ENCODE peak calls at places on chromosomes 3 and 15, in ten cellular contexts. Y, S, G, M, H, J, X, F, D and W are unnamed samples.

GRCh38 chr3:32109256-32109655 is 2.8 kb downstream of the GPD1L start:
- DNase-seq in X (no peak), D (peak), G (peak), F (peak), S (peak), H (no peak), M (no peak), Y (no peak), J (peak), W (no peak)

GRCh38 chr15:93917181-93917580 is 314.2 kb upstream of the MCTP2 start:
- DNase-seq in H (no peak), G (no peak), X (no peak), D (no peak), J (no peak), M (no peak), F (no peak), Y (no peak), S (no peak), W (no peak)

GRCh38 chr3:188712257-188712924 is 459.4 kb upstream of the TPRG1 start:
- DNase-seq in Y (no peak), X (peak), G (peak), H (no peak), S (no peak), F (no peak), D (no peak), M (no peak), J (peak), W (no peak)

GRCh38 chr3:8451696-8452095 is 49.9 kb upstream of the LMCD1 start:
- DNase-seq in Y (no peak), S (peak), D (no peak), X (no peak), G (no peak), J (peak), H (no peak), F (no peak), M (no peak), W (no peak)

GRCh38 chr3:127114337-127115070 is 78.4 kb upstream of the PRR23E start:
- DNase-seq in S (no peak), Y (no peak), M (no peak), H (no peak), G (no peak), D (peak), X (no peak), J (no peak), F (no peak), W (no peak)

GRCh38 chr3:100045696-100046095 is 68.6 kb downstream of the FILIP1L start:
- DNase-seq in Y (no peak), F (no peak), G (peak), H (no peak), S (peak), D (peak), J (peak), X (peak), M (peak), W (peak)

GRCh38 chr15:100959066-100960050 is 40.2 kb downstream of the LRRK1 start:
- DNase-seq in Y (no peak), S (no peak), G (no peak), M (no peak), D (no peak), X (no peak), J (no peak), H (no peak), F (no peak), W (no peak)

GRCh38 chr3:160381470-160381869 is 17.6 kb downstream of the IFT80 start:
- DNase-seq in G (no peak), Y (no peak), X (no peak), M (no peak), F (no peak), J (peak), D (no peak), S (peak), H (no peak), W (no peak)

GRCh38 chr15:62059818-62060115 is 480 bp downstream of the VPS13C start:
- DNase-seq in J (peak), H (peak), F (no peak), S (peak), X (no peak), M (no peak), Y (peak), D (no peak), G (peak), W (no peak)

GRCh38 chr15:68204776-68205557 is at the start of gene CALML4:
- DNase-seq in Y (no peak), F (no peak), S (peak), M (no peak), D (peak), X (no peak), J (no peak), H (no peak), G (peak), W (no peak)

GRCh38 chr3:123533554-123534159 is 51.2 kb downstream of the HACD2 start:
- DNase-seq in D (no peak), H (no peak), M (no peak), S (no peak), F (no peak), Y (no peak), G (peak), X (no peak), J (peak), W (no peak)

GRCh38 chr3:30292192-30292893 is 314.1 kb upstream of the TGFBR2 start:
- DNase-seq in X (no peak), D (no peak), Y (no peak), M (no peak), H (no peak), S (peak), F (no peak), G (peak), J (peak), W (no peak)

GRCh38 chr3:117735481-117736101 is 1026.0 kb downstream of the TUSC7 start:
- DNase-seq in H (no peak), M (no peak), S (peak), J (peak), F (no peak), D (no peak), X (peak), Y (no peak), G (peak), W (peak)

GRCh38 chr3:177959188-177959587 is 577.0 kb upstream of the KCNMB2 start:
- DNase-seq in F (no peak), S (no peak), D (no peak), X (no peak), H (no peak), J (no peak), G (no peak), M (no peak), Y (no peak), W (no peak)

GRCh38 chr3:27721717-27722564 is at the start of gene EOMES:
- DNase-seq in J (peak), X (no peak), F (no peak), Y (peak), H (peak), S (peak), D (no peak), G (peak), M (peak), W (no peak)

GRCh38 chr15:73908030-73908821 is 18.0 kb upstream of the LOXL1 start:
- DNase-seq in H (peak), F (peak), Y (peak), J (peak), M (peak), X (no peak), G (peak), D (no peak), S (peak), W (no peak)

GRCh38 chr15:80618666-80619481 is 76.2 kb upstream of the ABHD17C start:
- DNase-seq in Y (no peak), F (no peak), X (no peak), M (no peak), H (no peak), G (no peak), S (no peak), D (no peak), J (no peak), W (no peak)

GRCh38 chr3:38574411-38575278 is 74.8 kb downstream of the SCN5A start:
- DNase-seq in D (peak), J (no peak), M (no peak), G (peak), H (peak), S (no peak), Y (no peak), F (no peak), X (no peak), W (no peak)

GRCh38 chr15:74653426-74654082 is 37.9 kb downstream of the CLK3 start:
- DNase-seq in F (no peak), S (no peak), J (peak), H (no peak), D (peak), Y (peak), X (no peak), G (peak), M (no peak), W (peak)

GRCh38 chr3:2303567-2303966 is 204.9 kb downstream of the CNTN4 start:
- DNase-seq in F (no peak), H (no peak), Y (peak), J (peak), X (no peak), G (peak), M (peak), S (no peak), D (no peak), W (no peak)

GRCh38 chr3:160756907-160757623 is 1.0 kb downstream of the PPM1L start:
- DNase-seq in F (no peak), H (no peak), G (no peak), S (no peak), M (peak), J (no peak), Y (no peak), X (no peak), D (no peak), W (no peak)

GRCh38 chr3:112459750-112460149 is 39.5 kb downstream of the BTLA start:
- DNase-seq in Y (peak), S (no peak), H (no peak), F (no peak), G (no peak), J (no peak), D (no peak), M (no peak), X (no peak), W (no peak)

GRCh38 chr15:82570721-82571519 is 30.7 kb upstream of the RPS17 start:
- DNase-seq in J (no peak), H (peak), D (no peak), F (no peak), S (peak), M (peak), Y (no peak), X (no peak), G (peak), W (no peak)

GRCh38 chr15:58854598-58854997 is 78.9 kb downstream of the SLTM start:
- DNase-seq in S (no peak), X (no peak), F (no peak), M (no peak), J (no peak), G (no peak), H (no peak), Y (no peak), D (no peak), W (no peak)

GRCh38 chr3:78277220-78277619 is 1237.3 kb downstream of the ROBO2 start:
- DNase-seq in S (no peak), G (no peak), M (no peak), J (no peak), D (no peak), F (no peak), X (no peak), Y (no peak), H (no peak), W (no peak)

GRCh38 chr15:37057831-37058230 is 42.5 kb downstream of the MEIS2 start:
- DNase-seq in F (no peak), X (no peak), H (no peak), S (no peak), J (no peak), M (peak), Y (no peak), G (no peak), D (no peak), W (no peak)

GRCh38 chr3:13401149-13401548 is 19.0 kb downstream of the NUP210 start:
- DNase-seq in X (no peak), S (no peak), M (no peak), F (no peak), D (no peak), Y (no peak), J (no peak), G (no peak), H (no peak), W (no peak)

GRCh38 chr3:143578810-143579425 is 269.4 kb downstream of the SLC9A9 start:
- DNase-seq in J (peak), D (no peak), H (no peak), Y (no peak), G (no peak), M (no peak), X (no peak), F (no peak), S (no peak), W (no peak)

GRCh38 chr3:51371943-51372557 is 13.0 kb upstream of the MANF start:
- DNase-seq in X (peak), G (peak), H (peak), S (peak), M (peak), J (peak), D (peak), Y (peak), F (no peak), W (peak)

GRCh38 chr3:97959863-97960262 is 12.4 kb downstream of the RIOX2 start:
- DNase-seq in F (no peak), H (no peak), S (no peak), D (no peak), X (no peak), J (no peak), M (no peak), Y (no peak), G (no peak), W (no peak)

GRCh38 chr15:66996099-66996498 is 69.3 kb upstream of the SMAD3 start:
- DNase-seq in M (no peak), G (no peak), X (no peak), S (no peak), F (no peak), Y (no peak), J (no peak), D (no peak), H (no peak), W (no peak)

GRCh38 chr15:96347181-96348111 is 16.9 kb downstream of the NR2F2 start:
- DNase-seq in F (no peak), X (no peak), D (peak), Y (no peak), G (peak), H (no peak), J (peak), M (peak), S (no peak), W (no peak)

GRCh38 chr15:57183041-57183440 is 193.3 kb upstream of the CGNL1 start:
- DNase-seq in G (peak), J (peak), X (no peak), D (no peak), S (no peak), Y (no peak), H (no peak), F (no peak), M (no peak), W (no peak)

DNA sequence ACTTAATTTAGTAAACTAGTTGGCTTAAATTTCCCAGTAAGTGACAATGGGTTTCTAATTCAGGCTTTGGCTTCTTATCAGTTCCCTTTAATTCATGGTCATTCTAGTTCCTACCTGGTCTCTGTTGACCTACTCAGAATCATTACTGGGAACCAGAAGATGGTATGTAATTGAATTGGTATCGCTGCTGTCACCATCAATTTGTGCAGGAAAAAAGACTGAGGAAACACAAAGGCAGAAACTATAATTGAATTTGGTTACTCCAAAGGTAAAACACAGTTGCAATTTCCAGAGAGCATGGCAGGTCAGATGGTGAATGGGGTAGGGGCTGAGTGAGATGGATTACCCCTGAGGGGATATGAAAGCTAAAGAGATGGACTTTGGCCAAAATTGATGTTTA is 226.5 kb upstream of the GAP43 start:
- DNase-seq in M (no peak), H (no peak), S (no peak), G (no peak), D (no peak), J (no peak), F (no peak), Y (no peak), X (no peak), W (no peak)
- H3K4me3 ChIP-seq in M (no peak), H (no peak), S (no peak), G (no peak), D (no peak), J (no peak), F (no peak), Y (no peak), X (no peak), W (no peak)

GRCh38 chr3:169668081-169668956 is 4.8 kb upstream of the MECOM start:
- DNase-seq in D (no peak), Y (peak), M (peak), G (peak), X (no peak), F (no peak), H (peak), S (peak), J (peak), W (no peak)
- H3K4me3 ChIP-seq in D (peak), Y (no peak), M (peak), G (peak), X (peak), F (peak), H (peak), S (peak), J (peak), W (no peak)

GRCh38 chr3:105938101-105938500 is 69.3 kb upstream of the CBLB start:
- DNase-seq in J (peak), M (no peak), H (no peak), F (no peak), Y (no peak), S (peak), X (no peak), D (no peak), G (peak), W (no peak)
- H3K4me3 ChIP-seq in J (peak), M (no peak), H (no peak), F (peak), Y (no peak), S (peak), X (peak), D (no peak), G (peak), W (no peak)

GRCh38 chr15:42118650-42119531 is 24.5 kb upstream of the PLA2G4D start:
- DNase-seq in S (no peak), F (no peak), X (no peak), J (peak), H (no peak), G (peak), Y (no peak), M (peak), D (no peak), W (no peak)
- H3K4me3 ChIP-seq in S (no peak), F (no peak), X (no peak), J (no peak), H (no peak), G (no peak), Y (no peak), M (no peak), D (peak), W (no peak)

GRCh38 chr3:58608648-58609047 is 31.5 kb upstream of the FAM107A start:
- DNase-seq in J (no peak), D (no peak), H (no peak), F (no peak), X (no peak), G (no peak), S (no peak), M (no peak), Y (no peak), W (no peak)
- H3K4me3 ChIP-seq in J (no peak), D (no peak), H (no peak), F (no peak), X (no peak), G (no peak), S (no peak), M (no peak), Y (no peak), W (no peak)

GRCh38 chr3:124834723-124835718 is 52.1 kb downstream of the ITGB5 start:
- DNase-seq in J (peak), H (no peak), D (no peak), S (no peak), M (peak), Y (peak), F (no peak), G (peak), X (peak), W (no peak)
- H3K4me3 ChIP-seq in J (peak), H (no peak), D (peak), S (no peak), M (no peak), Y (peak), F (peak), G (no peak), X (peak), W (no peak)

DNA sequence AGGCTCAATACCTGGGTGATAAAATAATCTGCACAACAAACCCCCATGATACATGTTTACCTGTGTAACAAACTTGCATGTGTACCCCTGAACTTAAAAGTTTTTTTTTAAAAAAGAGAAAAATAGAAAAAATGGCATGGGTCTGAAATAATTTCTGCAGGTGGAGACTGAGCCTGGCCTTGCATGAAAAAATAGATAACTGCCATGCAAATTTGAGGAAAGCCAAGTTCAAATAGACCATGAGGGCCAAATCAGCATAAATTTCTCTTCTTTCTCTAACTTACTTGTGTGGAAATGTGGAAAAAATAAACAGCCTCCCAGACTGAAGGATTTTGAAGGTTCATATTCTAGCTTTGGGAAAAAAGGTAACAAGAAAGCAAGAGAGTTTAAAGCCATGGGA is 744 bp upstream of the ACKR4 start:
- DNase-seq in X (no peak), M (no peak), J (no peak), S (no peak), Y (no peak), F (no peak), G (no peak), H (no peak), D (no peak), W (no peak)
- H3K4me3 ChIP-seq in X (no peak), M (no peak), J (no peak), S (no peak), Y (no peak), F (no peak), G (no peak), H (no peak), D (no peak), W (no peak)

GRCh38 chr3:53008932-53009331 is 36.9 kb downstream of the SFMBT1 start:
- DNase-seq in M (no peak), X (no peak), J (no peak), H (no peak), D (no peak), F (no peak), G (no peak), Y (no peak), S (no peak), W (no peak)
- H3K4me3 ChIP-seq in M (no peak), X (no peak), J (no peak), H (no peak), D (no peak), F (no peak), G (no peak), Y (no peak), S (no peak), W (no peak)

GRCh38 chr3:59443618-59444292 is 393.9 kb upstream of the CFAP20DC start:
- DNase-seq in M (no peak), Y (no peak), F (no peak), J (no peak), X (no peak), H (no peak), G (no peak), D (no peak), S (no peak), W (no peak)

GRCh38 chr3:59444676-59445075 is 394.9 kb upstream of the CFAP20DC start:
- DNase-seq in D (no peak), X (no peak), F (no peak), G (no peak), H (no peak), Y (no peak), S (no peak), M (no peak), J (no peak), W (no peak)

GRCh38 chr3:59444293-59444671 is 394.5 kb upstream of the CFAP20DC start:
- DNase-seq in Y (peak), J (no peak), H (no peak), M (no peak), S (no peak), X (no peak), D (no peak), F (no peak), G (no peak), W (no peak)

GRCh38 chr3:59451041-59451763 is 401.4 kb upstream of the CFAP20DC start:
- DNase-seq in D (no peak), J (no peak), H (no peak), G (no peak), M (no peak), X (no peak), F (no peak), Y (peak), S (no peak), W (no peak)

GRCh38 chr3:59446775-59447465 is 397.1 kb upstream of the CFAP20DC start:
- DNase-seq in Y (no peak), G (no peak), S (no peak), M (peak), X (no peak), H (no peak), D (no peak), F (no peak), J (no peak), W (no peak)
- H3K4me3 ChIP-seq in Y (no peak), G (no peak), S (no peak), M (no peak), X (no peak), H (no peak), D (no peak), F (no peak), J (no peak), W (no peak)

DNA sequence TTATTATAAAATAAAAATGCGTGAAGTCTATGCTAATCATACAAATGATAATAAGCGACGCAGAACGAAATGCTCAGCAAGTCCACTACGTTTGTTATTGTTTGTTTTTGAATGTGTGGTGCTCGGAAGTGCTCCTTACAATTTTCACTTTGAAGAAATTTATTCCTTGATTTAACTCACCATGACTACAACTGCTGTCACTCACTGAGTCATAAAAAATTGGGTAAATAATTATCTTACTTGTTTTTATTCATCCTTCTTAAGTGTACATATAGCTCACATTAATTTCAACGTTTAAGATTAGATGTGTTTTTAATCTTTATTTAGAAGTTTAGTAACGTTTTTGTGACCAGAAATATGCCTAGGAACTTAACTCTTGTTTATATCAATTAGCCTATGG is 66.7 kb upstream of the NANOGP8 start:
- DNase-seq in J (no peak), H (no peak), S (no peak), Y (no peak), D (no peak), G (no peak), F (no peak), M (no peak), X (no peak), W (no peak)
- H3K4me3 ChIP-seq in J (no peak), H (no peak), S (no peak), Y (no peak), D (no peak), G (no peak), F (no peak), M (no peak), X (no peak), W (no peak)